ENCODE peak calls at places on chromosome 17, in seven cellular contexts. One of them, this sample, is unnamed.

GRCh38 chr17:35568561-35568960 is 7.9 kb upstream of the SLFN14 start:
- DNase-seq in retina: no peak
- DNase-seq in naive thymus-derived CD8-positive, alpha-beta T cell: no peak
- DNase-seq in A172: peak
- DNase-seq in T-helper 2 cell treated with Interferon-gamma antibody and Interleukin-4, amounts not matched to agents 5 μg/mL and 100 μg/mL, for 36 hours: no peak
- DNase-seq in ACHN: peak
- DNase-seq in amniotic epithelial cell: peak
- DNase-seq in this sample: no peak

GRCh38 chr17:17710728-17711541 is 29.7 kb downstream of the RAI1 start:
- DNase-seq in retina: no peak
- DNase-seq in naive thymus-derived CD8-positive, alpha-beta T cell: no peak
- DNase-seq in A172: peak
- DNase-seq in T-helper 2 cell treated with Interferon-gamma antibody and Interleukin-4, amounts not matched to agents 5 μg/mL and 100 μg/mL, for 36 hours: no peak
- DNase-seq in ACHN: peak
- DNase-seq in amniotic epithelial cell: peak
- DNase-seq in this sample: peak

GRCh38 chr17:55062921-55063320 is 94.4 kb downstream of the STXBP4 start:
- DNase-seq in retina: no peak
- DNase-seq in naive thymus-derived CD8-positive, alpha-beta T cell: no peak
- DNase-seq in A172: peak
- DNase-seq in T-helper 2 cell treated with Interferon-gamma antibody and Interleukin-4, amounts not matched to agents 5 μg/mL and 100 μg/mL, for 36 hours: no peak
- DNase-seq in ACHN: no peak
- DNase-seq in amniotic epithelial cell: peak
- DNase-seq in this sample: no peak

GRCh38 chr17:29648005-29648404 is 25.3 kb upstream of the CORO6 start:
- DNase-seq in retina: no peak
- DNase-seq in naive thymus-derived CD8-positive, alpha-beta T cell: no peak
- DNase-seq in A172: no peak
- DNase-seq in T-helper 2 cell treated with Interferon-gamma antibody and Interleukin-4, amounts not matched to agents 5 μg/mL and 100 μg/mL, for 36 hours: no peak
- DNase-seq in ACHN: no peak
- DNase-seq in amniotic epithelial cell: no peak
- DNase-seq in this sample: no peak

GRCh38 chr17:4073983-4074830 is 68.6 kb downstream of the ZZEF1 start:
- DNase-seq in retina: no peak
- DNase-seq in naive thymus-derived CD8-positive, alpha-beta T cell: no peak
- DNase-seq in A172: no peak
- DNase-seq in T-helper 2 cell treated with Interferon-gamma antibody and Interleukin-4, amounts not matched to agents 5 μg/mL and 100 μg/mL, for 36 hours: no peak
- DNase-seq in ACHN: no peak
- DNase-seq in amniotic epithelial cell: no peak
- DNase-seq in this sample: no peak

GRCh38 chr17:32118835-32119234 is 23.5 kb upstream of the RHOT1 start:
- DNase-seq in retina: no peak
- DNase-seq in naive thymus-derived CD8-positive, alpha-beta T cell: no peak
- DNase-seq in A172: no peak
- DNase-seq in T-helper 2 cell treated with Interferon-gamma antibody and Interleukin-4, amounts not matched to agents 5 μg/mL and 100 μg/mL, for 36 hours: no peak
- DNase-seq in ACHN: no peak
- DNase-seq in amniotic epithelial cell: no peak
- DNase-seq in this sample: no peak

GRCh38 chr17:75490173-75490743 is 25.1 kb downstream of the CASKIN2 start:
- DNase-seq in retina: no peak
- DNase-seq in naive thymus-derived CD8-positive, alpha-beta T cell: no peak
- DNase-seq in A172: no peak
- DNase-seq in T-helper 2 cell treated with Interferon-gamma antibody and Interleukin-4, amounts not matched to agents 5 μg/mL and 100 μg/mL, for 36 hours: no peak
- DNase-seq in ACHN: no peak
- DNase-seq in amniotic epithelial cell: no peak
- DNase-seq in this sample: no peak

GRCh38 chr17:65551641-65552040 is 9.8 kb downstream of the AXIN2 start:
- DNase-seq in retina: no peak
- DNase-seq in naive thymus-derived CD8-positive, alpha-beta T cell: no peak
- DNase-seq in A172: no peak
- DNase-seq in T-helper 2 cell treated with Interferon-gamma antibody and Interleukin-4, amounts not matched to agents 5 μg/mL and 100 μg/mL, for 36 hours: no peak
- DNase-seq in ACHN: no peak
- DNase-seq in amniotic epithelial cell: no peak
- DNase-seq in this sample: no peak

GRCh38 chr17:3656353-3656752 is 12.0 kb downstream of the TAX1BP3 start:
- DNase-seq in retina: no peak
- DNase-seq in naive thymus-derived CD8-positive, alpha-beta T cell: no peak
- DNase-seq in A172: no peak
- DNase-seq in T-helper 2 cell treated with Interferon-gamma antibody and Interleukin-4, amounts not matched to agents 5 μg/mL and 100 μg/mL, for 36 hours: no peak
- DNase-seq in ACHN: no peak
- DNase-seq in amniotic epithelial cell: no peak
- DNase-seq in this sample: no peak

GRCh38 chr17:39225308-39225973 is at the start of gene STAC2:
- DNase-seq in retina: peak
- DNase-seq in naive thymus-derived CD8-positive, alpha-beta T cell: peak
- DNase-seq in A172: no peak
- DNase-seq in T-helper 2 cell treated with Interferon-gamma antibody and Interleukin-4, amounts not matched to agents 5 μg/mL and 100 μg/mL, for 36 hours: no peak
- DNase-seq in ACHN: no peak
- DNase-seq in amniotic epithelial cell: no peak
- DNase-seq in this sample: no peak

GRCh38 chr17:55693244-55694216 is 29.1 kb downstream of the TMEM100 start:
- DNase-seq in retina: no peak
- DNase-seq in naive thymus-derived CD8-positive, alpha-beta T cell: no peak
- DNase-seq in A172: no peak
- DNase-seq in T-helper 2 cell treated with Interferon-gamma antibody and Interleukin-4, amounts not matched to agents 5 μg/mL and 100 μg/mL, for 36 hours: no peak
- DNase-seq in ACHN: no peak
- DNase-seq in amniotic epithelial cell: peak
- DNase-seq in this sample: no peak

GRCh38 chr17:68019336-68019674 is 16.2 kb upstream of the KPNA2 start:
- DNase-seq in retina: no peak
- DNase-seq in naive thymus-derived CD8-positive, alpha-beta T cell: no peak
- DNase-seq in A172: no peak
- DNase-seq in T-helper 2 cell treated with Interferon-gamma antibody and Interleukin-4, amounts not matched to agents 5 μg/mL and 100 μg/mL, for 36 hours: no peak
- DNase-seq in ACHN: no peak
- DNase-seq in amniotic epithelial cell: no peak
- DNase-seq in this sample: no peak

GRCh38 chr17:56358651-56359050 is 205.4 kb downstream of the ANKFN1 start:
- DNase-seq in retina: no peak
- DNase-seq in naive thymus-derived CD8-positive, alpha-beta T cell: no peak
- DNase-seq in A172: peak
- DNase-seq in T-helper 2 cell treated with Interferon-gamma antibody and Interleukin-4, amounts not matched to agents 5 μg/mL and 100 μg/mL, for 36 hours: no peak
- DNase-seq in ACHN: no peak
- DNase-seq in amniotic epithelial cell: no peak
- DNase-seq in this sample: no peak

GRCh38 chr17:6660765-6661463 is 9.4 kb downstream of the C17orf100 start:
- DNase-seq in retina: no peak
- DNase-seq in naive thymus-derived CD8-positive, alpha-beta T cell: no peak
- DNase-seq in A172: no peak
- DNase-seq in T-helper 2 cell treated with Interferon-gamma antibody and Interleukin-4, amounts not matched to agents 5 μg/mL and 100 μg/mL, for 36 hours: peak
- DNase-seq in ACHN: no peak
- DNase-seq in amniotic epithelial cell: no peak
- DNase-seq in this sample: no peak

GRCh38 chr17:82974136-82974952 is 105.1 kb upstream of the METRNL start:
- DNase-seq in retina: peak
- DNase-seq in naive thymus-derived CD8-positive, alpha-beta T cell: no peak
- DNase-seq in A172: no peak
- DNase-seq in T-helper 2 cell treated with Interferon-gamma antibody and Interleukin-4, amounts not matched to agents 5 μg/mL and 100 μg/mL, for 36 hours: no peak
- DNase-seq in ACHN: no peak
- DNase-seq in amniotic epithelial cell: no peak
- DNase-seq in this sample: no peak

GRCh38 chr17:18198530-18198929 is 14.9 kb downstream of the ALKBH5 start:
- DNase-seq in retina: no peak
- DNase-seq in naive thymus-derived CD8-positive, alpha-beta T cell: no peak
- DNase-seq in A172: no peak
- DNase-seq in T-helper 2 cell treated with Interferon-gamma antibody and Interleukin-4, amounts not matched to agents 5 μg/mL and 100 μg/mL, for 36 hours: no peak
- DNase-seq in ACHN: no peak
- DNase-seq in amniotic epithelial cell: no peak
- DNase-seq in this sample: no peak

GRCh38 chr17:62099532-62099931 is 34.5 kb upstream of the MED13 start:
- DNase-seq in retina: no peak
- DNase-seq in naive thymus-derived CD8-positive, alpha-beta T cell: no peak
- DNase-seq in A172: no peak
- DNase-seq in T-helper 2 cell treated with Interferon-gamma antibody and Interleukin-4, amounts not matched to agents 5 μg/mL and 100 μg/mL, for 36 hours: no peak
- DNase-seq in ACHN: no peak
- DNase-seq in amniotic epithelial cell: no peak
- DNase-seq in this sample: no peak

GRCh38 chr17:7842950-7843535 is 9.0 kb downstream of the KDM6B start:
- DNase-seq in retina: no peak
- DNase-seq in naive thymus-derived CD8-positive, alpha-beta T cell: no peak
- DNase-seq in A172: peak
- DNase-seq in T-helper 2 cell treated with Interferon-gamma antibody and Interleukin-4, amounts not matched to agents 5 μg/mL and 100 μg/mL, for 36 hours: no peak
- DNase-seq in ACHN: peak
- DNase-seq in amniotic epithelial cell: peak
- DNase-seq in this sample: peak

GRCh38 chr17:44970136-44970737 is 2.1 kb upstream of the C1QL1 start:
- DNase-seq in retina: peak
- DNase-seq in naive thymus-derived CD8-positive, alpha-beta T cell: no peak
- DNase-seq in A172: peak
- DNase-seq in T-helper 2 cell treated with Interferon-gamma antibody and Interleukin-4, amounts not matched to agents 5 μg/mL and 100 μg/mL, for 36 hours: peak
- DNase-seq in ACHN: peak
- DNase-seq in amniotic epithelial cell: no peak
- DNase-seq in this sample: no peak

GRCh38 chr17:64331366-64331765 is 59.3 kb downstream of the PECAM1 start:
- DNase-seq in retina: no peak
- DNase-seq in naive thymus-derived CD8-positive, alpha-beta T cell: no peak
- DNase-seq in A172: no peak
- DNase-seq in T-helper 2 cell treated with Interferon-gamma antibody and Interleukin-4, amounts not matched to agents 5 μg/mL and 100 μg/mL, for 36 hours: no peak
- DNase-seq in ACHN: no peak
- DNase-seq in amniotic epithelial cell: no peak
- DNase-seq in this sample: no peak

GRCh38 chr17:76076100-76076764 is 1.7 kb downstream of the GALR2 start:
- DNase-seq in retina: peak
- DNase-seq in naive thymus-derived CD8-positive, alpha-beta T cell: peak
- DNase-seq in A172: no peak
- DNase-seq in T-helper 2 cell treated with Interferon-gamma antibody and Interleukin-4, amounts not matched to agents 5 μg/mL and 100 μg/mL, for 36 hours: no peak
- DNase-seq in ACHN: no peak
- DNase-seq in amniotic epithelial cell: no peak
- DNase-seq in this sample: no peak

GRCh38 chr17:83183951-83184506 is 104.6 kb downstream of the METRNL start:
- DNase-seq in retina: no peak
- DNase-seq in naive thymus-derived CD8-positive, alpha-beta T cell: no peak
- DNase-seq in A172: no peak
- DNase-seq in T-helper 2 cell treated with Interferon-gamma antibody and Interleukin-4, amounts not matched to agents 5 μg/mL and 100 μg/mL, for 36 hours: no peak
- DNase-seq in ACHN: no peak
- DNase-seq in amniotic epithelial cell: no peak
- DNase-seq in this sample: no peak

GRCh38 chr17:43085489-43085888 is 39.7 kb downstream of the BRCA1 start:
- DNase-seq in retina: no peak
- DNase-seq in naive thymus-derived CD8-positive, alpha-beta T cell: no peak
- DNase-seq in A172: no peak
- DNase-seq in T-helper 2 cell treated with Interferon-gamma antibody and Interleukin-4, amounts not matched to agents 5 μg/mL and 100 μg/mL, for 36 hours: no peak
- DNase-seq in ACHN: peak
- DNase-seq in amniotic epithelial cell: peak
- DNase-seq in this sample: no peak

GRCh38 chr17:36921131-36921851 is 16.0 kb upstream of the LHX1 start:
- DNase-seq in retina: peak
- DNase-seq in naive thymus-derived CD8-positive, alpha-beta T cell: no peak
- DNase-seq in A172: peak
- DNase-seq in T-helper 2 cell treated with Interferon-gamma antibody and Interleukin-4, amounts not matched to agents 5 μg/mL and 100 μg/mL, for 36 hours: peak
- DNase-seq in ACHN: peak
- DNase-seq in amniotic epithelial cell: peak
- DNase-seq in this sample: no peak

GRCh38 chr17:29569245-29569950 is 897 bp downstream of the TP53I13 start:
- DNase-seq in retina: no peak
- DNase-seq in naive thymus-derived CD8-positive, alpha-beta T cell: no peak
- DNase-seq in A172: no peak
- DNase-seq in T-helper 2 cell treated with Interferon-gamma antibody and Interleukin-4, amounts not matched to agents 5 μg/mL and 100 μg/mL, for 36 hours: no peak
- DNase-seq in ACHN: no peak
- DNase-seq in amniotic epithelial cell: no peak
- DNase-seq in this sample: no peak

GRCh38 chr17:18002171-18002570 is 29.5 kb downstream of the DRC3 start:
- DNase-seq in retina: no peak
- DNase-seq in naive thymus-derived CD8-positive, alpha-beta T cell: no peak
- DNase-seq in A172: no peak
- DNase-seq in T-helper 2 cell treated with Interferon-gamma antibody and Interleukin-4, amounts not matched to agents 5 μg/mL and 100 μg/mL, for 36 hours: no peak
- DNase-seq in ACHN: no peak
- DNase-seq in amniotic epithelial cell: peak
- DNase-seq in this sample: no peak

GRCh38 chr17:7961436-7961835 is 29.4 kb downstream of the CNTROB start:
- DNase-seq in retina: no peak
- DNase-seq in naive thymus-derived CD8-positive, alpha-beta T cell: no peak
- DNase-seq in A172: no peak
- DNase-seq in T-helper 2 cell treated with Interferon-gamma antibody and Interleukin-4, amounts not matched to agents 5 μg/mL and 100 μg/mL, for 36 hours: no peak
- DNase-seq in ACHN: no peak
- DNase-seq in amniotic epithelial cell: peak
- DNase-seq in this sample: no peak

GRCh38 chr17:17146791-17147406 is 59.2 kb downstream of the PLD6 start:
- DNase-seq in retina: no peak
- DNase-seq in naive thymus-derived CD8-positive, alpha-beta T cell: no peak
- DNase-seq in A172: no peak
- DNase-seq in T-helper 2 cell treated with Interferon-gamma antibody and Interleukin-4, amounts not matched to agents 5 μg/mL and 100 μg/mL, for 36 hours: no peak
- DNase-seq in ACHN: no peak
- DNase-seq in amniotic epithelial cell: no peak
- DNase-seq in this sample: no peak

GRCh38 chr17:62064791-62065563 is at the start of gene MED13:
- DNase-seq in retina: peak
- DNase-seq in naive thymus-derived CD8-positive, alpha-beta T cell: peak
- DNase-seq in A172: peak
- DNase-seq in T-helper 2 cell treated with Interferon-gamma antibody and Interleukin-4, amounts not matched to agents 5 μg/mL and 100 μg/mL, for 36 hours: peak
- DNase-seq in ACHN: peak
- DNase-seq in amniotic epithelial cell: peak
- DNase-seq in this sample: peak

GRCh38 chr17:48047741-48048320 is 328 bp upstream of the NFE2L1 start:
- DNase-seq in retina: peak
- DNase-seq in naive thymus-derived CD8-positive, alpha-beta T cell: peak
- DNase-seq in A172: peak
- DNase-seq in T-helper 2 cell treated with Interferon-gamma antibody and Interleukin-4, amounts not matched to agents 5 μg/mL and 100 μg/mL, for 36 hours: peak
- DNase-seq in ACHN: peak
- DNase-seq in amniotic epithelial cell: peak
- DNase-seq in this sample: peak

GRCh38 chr17:57434361-57434760 is 178.0 kb downstream of the MSI2 start:
- DNase-seq in retina: no peak
- DNase-seq in naive thymus-derived CD8-positive, alpha-beta T cell: no peak
- DNase-seq in A172: no peak
- DNase-seq in T-helper 2 cell treated with Interferon-gamma antibody and Interleukin-4, amounts not matched to agents 5 μg/mL and 100 μg/mL, for 36 hours: no peak
- DNase-seq in ACHN: no peak
- DNase-seq in amniotic epithelial cell: no peak
- DNase-seq in this sample: no peak

GRCh38 chr17:48497103-48497502 is 33.7 kb downstream of the HOXB1 start:
- DNase-seq in retina: no peak
- DNase-seq in naive thymus-derived CD8-positive, alpha-beta T cell: no peak
- DNase-seq in A172: peak
- DNase-seq in T-helper 2 cell treated with Interferon-gamma antibody and Interleukin-4, amounts not matched to agents 5 μg/mL and 100 μg/mL, for 36 hours: no peak
- DNase-seq in ACHN: no peak
- DNase-seq in amniotic epithelial cell: peak
- DNase-seq in this sample: no peak

GRCh38 chr17:39240631-39241030 is 14.9 kb upstream of the STAC2 start:
- DNase-seq in retina: no peak
- DNase-seq in naive thymus-derived CD8-positive, alpha-beta T cell: no peak
- DNase-seq in A172: no peak
- DNase-seq in T-helper 2 cell treated with Interferon-gamma antibody and Interleukin-4, amounts not matched to agents 5 μg/mL and 100 μg/mL, for 36 hours: no peak
- DNase-seq in ACHN: no peak
- DNase-seq in amniotic epithelial cell: no peak
- DNase-seq in this sample: no peak

GRCh38 chr17:74282587-74283370 is 8.7 kb downstream of the DNAI2 start:
- DNase-seq in retina: no peak
- DNase-seq in naive thymus-derived CD8-positive, alpha-beta T cell: peak
- DNase-seq in A172: peak
- DNase-seq in T-helper 2 cell treated with Interferon-gamma antibody and Interleukin-4, amounts not matched to agents 5 μg/mL and 100 μg/mL, for 36 hours: peak
- DNase-seq in ACHN: no peak
- DNase-seq in amniotic epithelial cell: peak
- DNase-seq in this sample: no peak

GRCh38 chr17:82603981-82604448 is 44.2 kb downstream of the WDR45B start:
- DNase-seq in retina: no peak
- DNase-seq in naive thymus-derived CD8-positive, alpha-beta T cell: peak
- DNase-seq in A172: no peak
- DNase-seq in T-helper 2 cell treated with Interferon-gamma antibody and Interleukin-4, amounts not matched to agents 5 μg/mL and 100 μg/mL, for 36 hours: peak
- DNase-seq in ACHN: no peak
- DNase-seq in amniotic epithelial cell: no peak
- DNase-seq in this sample: no peak

GRCh38 chr17:7262192-7263070 is at the start of gene CLDN7:
- DNase-seq in retina: no peak
- DNase-seq in naive thymus-derived CD8-positive, alpha-beta T cell: no peak
- DNase-seq in A172: no peak
- DNase-seq in T-helper 2 cell treated with Interferon-gamma antibody and Interleukin-4, amounts not matched to agents 5 μg/mL and 100 μg/mL, for 36 hours: no peak
- DNase-seq in ACHN: no peak
- DNase-seq in amniotic epithelial cell: no peak
- DNase-seq in this sample: no peak

GRCh38 chr17:79532107-79532790 is 78.6 kb downstream of the RBFOX3 start:
- DNase-seq in retina: peak
- DNase-seq in naive thymus-derived CD8-positive, alpha-beta T cell: no peak
- DNase-seq in A172: no peak
- DNase-seq in T-helper 2 cell treated with Interferon-gamma antibody and Interleukin-4, amounts not matched to agents 5 μg/mL and 100 μg/mL, for 36 hours: no peak
- DNase-seq in ACHN: no peak
- DNase-seq in amniotic epithelial cell: no peak
- DNase-seq in this sample: no peak